ENCODE peak calls at places on chromosomes 7 and 10, in four cellular contexts. L is T-helper 9 cell, B is fibroblast of the aortic adventitia, V is lower leg skin. M is an unnamed sample.

GRCh38 chr10:112022196-112022595 is 161.4 kb downstream of the GPAM start:
- DNase-seq in L (no peak), B (no peak), V (no peak), M (no peak)

GRCh38 chr7:147896121-147896520 is 694.4 kb upstream of the C7orf33 start:
- DNase-seq in L (no peak), B (no peak), V (no peak), M (no peak)

GRCh38 chr7:108152198-108152597 is 22.0 kb upstream of the LAMB4 start:
- DNase-seq in L (no peak), B (no peak), V (no peak), M (no peak)

GRCh38 chr10:91883549-91884542 is 25.4 kb downstream of the FGFBP3 start:
- DNase-seq in L (no peak), B (peak), V (no peak), M (peak)

GRCh38 chr7:1585142-1585981 is 15.5 kb upstream of the PSMG3 start:
- DNase-seq in L (no peak), B (no peak), V (no peak), M (no peak)

GRCh38 chr7:34385385-34385784 is 272.6 kb upstream of the NPSR1 start:
- DNase-seq in L (no peak), B (no peak), V (no peak), M (no peak)

GRCh38 chr10:68900427-68901105 is 549 bp upstream of the DDX50 start:
- DNase-seq in L (no peak), B (no peak), V (no peak), M (no peak)

GRCh38 chr10:34727595-34728033 is 87.5 kb downstream of the PARD3 start:
- DNase-seq in L (no peak), B (peak), V (no peak), M (no peak)

GRCh38 chr7:108001759-108002725 is 919 bp downstream of the LAMB1 start:
- DNase-seq in L (no peak), B (peak), V (no peak), M (peak)

GRCh38 chr10:125451319-125451718 is 231.6 kb downstream of the TEX36 start:
- DNase-seq in L (no peak), B (no peak), V (no peak), M (no peak)

M was measured in fibroblast of gingiva.